ENCODE peak calls at places on chromosome 21, in seven cellular contexts. O is neural progenitor cell; W is K562; Y is naive thymus-derived CD4-positive, alpha-beta T cell; X is mesenchymal stem cell; G is right lobe of liver; A is uterus. J is an unnamed sample.

GRCh38 chr21:42088148-42088547 is 17.0 kb downstream of the UMODL1 start:
- DNase-seq in G (no peak), X (no peak), W (no peak), O (no peak), Y (no peak), A (no peak), J (no peak)

GRCh38 chr21:14879458-14879857 is 185.3 kb downstream of the NRIP1 start:
- DNase-seq in X (no peak), G (no peak), W (no peak), A (no peak), Y (no peak), O (no peak), J (no peak)

GRCh38 chr21:45138199-45139002 is 64.0 kb downstream of the ADARB1 start:
- DNase-seq in X (peak; percentile 71), W (peak; percentile 95), A (peak; percentile 61), O (peak; percentile 87), Y (peak; percentile 68), G (peak; percentile 65), J (no peak)

GRCh38 chr21:46219591-46220239 is 8.9 kb downstream of the LSS start:
- DNase-seq in W (no peak), G (no peak), Y (no peak), X (no peak), O (no peak), A (peak; percentile 10), J (no peak)

GRCh38 chr21:31018232-31018631 is 20.0 kb downstream of the KRTAP19-8 start:
- DNase-seq in W (no peak), Y (no peak), A (no peak), G (no peak), O (no peak), X (no peak), J (no peak)

GRCh38 chr21:33541105-33541711 is 709 bp downstream of the GART start:
- DNase-seq in X (peak; percentile 63), A (no peak), W (peak; percentile 75), G (no peak), O (peak; percentile 12), Y (no peak), J (peak; percentile 34)

GRCh38 chr21:41640756-41641509 is 125.9 kb downstream of the RIPK4 start:
- DNase-seq in Y (no peak), A (peak; percentile 28), G (no peak), O (no peak), W (no peak), X (peak; percentile 27), J (no peak)

GRCh38 chr21:45200596-45201296 is 86.9 kb downstream of the POFUT2 start:
- DNase-seq in W (no peak), A (no peak), Y (no peak), O (no peak), G (no peak), X (no peak), J (no peak)

GRCh38 chr21:37358392-37358791 is 8.2 kb upstream of the DYRK1A start:
- DNase-seq in X (peak; percentile 39), Y (no peak), W (no peak), G (peak; percentile 30), O (no peak), A (no peak), J (no peak)

GRCh38 chr21:45989355-45990048 is 7.9 kb downstream of the COL6A1 start:
- DNase-seq in A (peak; percentile 20), X (no peak), O (no peak), W (no peak), Y (no peak), G (peak; percentile 13), J (no peak)

GRCh38 chr21:27734146-27734545 is 767.3 kb upstream of the ADAMTS5 start:
- DNase-seq in W (no peak), O (no peak), X (peak; percentile 80), G (no peak), A (no peak), Y (no peak), J (no peak)

GRCh38 chr21:15009964-15010363 is 54.8 kb downstream of the NRIP1 start:
- DNase-seq in Y (no peak), O (no peak), A (no peak), G (no peak), X (no peak), W (no peak), J (no peak)

GRCh38 chr21:42039470-42039901 is 29.3 kb upstream of the ZBTB21 start:
- DNase-seq in X (peak; percentile 89), Y (no peak), A (peak; percentile 40), G (peak; percentile 77), O (no peak), W (no peak), J (no peak)

GRCh38 chr21:37712204-37712934 is 203.9 kb downstream of the KCNJ6 start:
- DNase-seq in A (peak; percentile 22), W (peak; percentile 77), O (peak; percentile 84), G (peak; percentile 71), X (peak; percentile 85), Y (no peak), J (peak; percentile 63)

GRCh38 chr21:17387030-17387617 is 125.7 kb upstream of the CXADR start:
- DNase-seq in W (peak; percentile 71), G (no peak), Y (peak; percentile 58), O (peak; percentile 80), X (peak; percentile 58), A (peak; percentile 18), J (no peak)

GRCh38 chr21:46061063-46061462 is 36.8 kb upstream of the COL6A2 start:
- DNase-seq in O (no peak), Y (no peak), G (no peak), A (no peak), W (no peak), X (no peak), J (no peak)

GRCh38 chr21:36097427-36098230 is 27.8 kb downstream of the CBR1 start:
- DNase-seq in A (no peak), O (no peak), X (peak; percentile 46), W (peak; percentile 67), G (no peak), Y (no peak), J (no peak)

GRCh38 chr21:27326293-27326692 is 359.4 kb upstream of the ADAMTS5 start:
- DNase-seq in G (no peak), Y (no peak), O (no peak), W (no peak), X (peak; percentile 19), A (no peak), J (no peak)

GRCh38 chr21:42189860-42190491 is 29.0 kb upstream of the ABCG1 start:
- DNase-seq in A (no peak), Y (no peak), W (no peak), O (no peak), G (no peak), X (no peak), J (no peak)

GRCh38 chr21:36918291-36918690 is 48.2 kb downstream of the HLCS start:
- DNase-seq in G (no peak), O (no peak), W (no peak), A (no peak), X (peak; percentile 40), Y (no peak), J (no peak)

DNA sequence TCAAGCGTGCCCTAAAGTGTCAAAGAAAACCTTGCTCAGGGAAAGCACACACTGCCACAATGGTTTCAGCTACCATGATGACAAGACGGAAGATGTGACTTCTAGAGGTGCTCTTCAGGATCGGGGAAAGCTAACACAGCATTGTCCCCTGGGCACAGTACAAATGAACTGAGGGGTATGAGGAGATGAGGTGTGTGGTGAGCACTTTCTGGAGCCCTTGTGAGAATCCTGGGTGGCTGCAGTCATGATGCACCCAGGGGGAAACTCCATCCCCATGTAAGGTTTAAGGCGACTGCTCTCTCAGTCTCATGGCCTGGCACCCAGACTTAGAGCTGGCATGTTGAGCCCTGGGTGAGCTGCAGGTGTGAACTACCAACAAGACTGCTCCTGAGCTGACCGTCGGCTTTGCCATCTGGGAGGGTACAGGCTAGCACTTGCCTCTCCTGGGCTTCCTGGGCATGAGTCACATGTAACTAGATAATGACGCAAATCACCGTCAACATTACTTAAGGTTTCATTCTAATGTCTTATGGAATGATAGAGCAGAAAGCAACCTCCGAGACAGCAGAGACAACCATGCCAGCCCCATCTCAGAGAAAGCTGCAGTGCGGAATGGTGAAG is 144.6 kb downstream of the CLIC6 start:
- DNase-seq in O (no peak), G (no peak), W (no peak), X (peak; percentile 86), A (no peak), Y (no peak), J (no peak)
- H3K4me1 ChIP-seq in O (peaks cover 22% of the 10 kb centered on the region), G (no peaks in the 10 kb centered on the region), W (no peaks in the 10 kb centered on the region), X (peaks cover 28% of the 10 kb centered on the region), A (no peaks in the 10 kb centered on the region), Y (peaks cover 30% of the 10 kb centered on the region), J (peaks cover 17% of the 10 kb centered on the region)

DNA sequence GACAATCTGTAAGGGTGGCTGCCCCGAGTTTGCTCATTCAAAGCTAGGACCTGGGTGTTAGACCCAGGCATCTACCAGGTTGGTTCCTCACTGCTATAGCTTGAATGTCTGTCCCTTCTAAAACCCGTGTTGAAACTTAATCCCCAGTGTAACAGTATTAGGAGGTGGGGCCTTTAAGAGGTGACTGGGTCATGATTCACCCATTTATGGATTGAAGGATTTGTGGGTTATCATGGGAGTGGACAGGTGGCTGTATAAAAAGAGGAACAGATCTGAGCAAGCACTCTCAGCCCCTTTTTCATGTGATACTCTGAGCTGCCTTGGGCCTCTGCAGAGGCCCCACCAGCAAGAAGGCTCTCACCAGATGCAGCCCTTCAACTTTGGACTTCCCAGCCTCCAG is 29.4 kb downstream of the PSMG1 start:
- DNase-seq in A (no peak), Y (no peak), O (no peak), G (no peak), X (no peak), W (no peak), J (no peak)
- H3K4me1 ChIP-seq in A (no peaks in the 10 kb centered on the region), Y (no peaks in the 10 kb centered on the region), O (no peaks in the 10 kb centered on the region), G (no peaks in the 10 kb centered on the region), X (peaks cover 7% of the 10 kb centered on the region), W (no peaks in the 10 kb centered on the region), J (no peaks in the 10 kb centered on the region)

GRCh38 chr21:28823464-28823863 is 169.2 kb downstream of the LTN1 start:
- DNase-seq in X (no peak), W (no peak), G (no peak), Y (no peak), A (no peak), O (no peak), J (no peak)

GRCh38 chr21:28821276-28822063 is 171.2 kb downstream of the LTN1 start:
- DNase-seq in W (no peak), G (no peak), Y (no peak), X (no peak), A (no peak), O (no peak), J (no peak)

GRCh38 chr21:28818663-28819278 is 173.9 kb downstream of the LTN1 start:
- DNase-seq in X (peak; percentile 51), O (no peak), W (no peak), Y (no peak), G (no peak), A (no peak), J (no peak)

GRCh38 chr21:28822882-28823335 is 169.8 kb downstream of the LTN1 start:
- DNase-seq in A (peak; percentile 22), G (no peak), Y (no peak), O (no peak), X (no peak), W (no peak), J (no peak)

DNA sequence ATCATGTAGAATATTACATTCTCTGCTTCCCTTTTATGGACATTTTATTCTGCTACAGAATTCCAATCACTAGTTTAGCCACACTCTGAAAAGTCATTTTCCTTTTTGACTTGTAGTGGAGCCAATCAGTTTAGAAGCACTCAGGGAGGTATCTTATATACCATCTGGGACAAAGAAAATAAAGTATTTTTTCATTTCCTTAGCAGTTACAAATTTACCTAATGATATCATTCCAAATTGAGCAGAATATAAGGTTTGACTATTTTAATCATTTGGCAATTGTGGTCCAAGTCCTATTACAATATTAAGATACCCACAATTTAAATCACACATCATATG is 170.6 kb downstream of the LTN1 start:
- DNase-seq in A (no peak), G (no peak), Y (no peak), W (no peak), X (no peak), O (no peak), J (no peak)
- H3K4me1 ChIP-seq in A (peaks cover 20% of the 10 kb centered on the region), G (no peaks in the 10 kb centered on the region), Y (no peaks in the 10 kb centered on the region), W (no peaks in the 10 kb centered on the region), X (no peaks in the 10 kb centered on the region), O (peaks cover 2% of the 10 kb centered on the region), J (peaks cover 13% of the 10 kb centered on the region)

GRCh38 chr21:38819051-38819718 is 13.5 kb downstream of the ETS2 start:
- DNase-seq in A (no peak), O (no peak), G (no peak), Y (no peak), W (no peak), X (no peak), J (no peak)
- H3K4me1 ChIP-seq in A (no peaks in the 10 kb centered on the region), O (no peaks in the 10 kb centered on the region), G (no peaks in the 10 kb centered on the region), Y (no peaks in the 10 kb centered on the region), W (no peaks in the 10 kb centered on the region), X (peaks cover 13% of the 10 kb centered on the region), J (peaks cover 47% of the 10 kb centered on the region)